ENCODE peak calls at places on chromosome 1, in nine cellular contexts. B is fibroblast of the aortic adventitia, M is astrocyte of the cerebellum, E is GM13977, D is dorsolateral prefrontal cortex, C is Caco-2, Q is neural progenitor cell, P is bronchial epithelial cell, K is NB4. I is an unnamed sample.
A peak's percentile ranks its signal among the peaks of the same experiment; 100 is the strongest.

GRCh38 chr1:155209373-155209721 is 852 bp downstream of the MTX1 start:
- DNase-seq in C (no peak), B (no peak), E (no peak), P (no peak), K (no peak), Q (peak; percentile 47), M (no peak), D (no peak), I (no peak)

GRCh38 chr1:15100369-15101111 is 53.0 kb upstream of the TMEM51 start:
- DNase-seq in E (peak; percentile 82), P (peak; percentile 53), Q (peak; percentile 76), C (peak; percentile 61), K (peak; percentile 50), B (peak; percentile 40), D (peak; percentile 65), M (peak; percentile 8), I (peak; percentile 82)

GRCh38 chr1:205319081-205320018 is 2.2 kb downstream of the NUAK2 start:
- DNase-seq in C (no peak), D (no peak), E (no peak), B (peak; percentile 89), K (peak; percentile 35), P (peak; percentile 81), Q (no peak), M (peak; percentile 56), I (no peak)

GRCh38 chr1:45035631-45036301 is 23.7 kb downstream of the UROD start:
- DNase-seq in C (no peak), B (no peak), M (no peak), K (no peak), Q (no peak), E (no peak), D (no peak), P (no peak), I (no peak)

GRCh38 chr1:183022202-183023145 is 746 bp upstream of the LAMC1 start:
- DNase-seq in P (peak; percentile 96), Q (peak; percentile 92), C (peak; percentile 74), E (peak; percentile 76), D (peak; percentile 69), M (peak; percentile 98), B (peak; percentile 99), K (peak; percentile 79), I (peak; percentile 80)

GRCh38 chr1:92439291-92439690 is 47.4 kb downstream of the GFI1 start:
- DNase-seq in K (no peak), E (no peak), D (no peak), B (no peak), P (no peak), C (no peak), M (no peak), Q (no peak), I (no peak)

GRCh38 chr1:212291505-212292134 is 6.4 kb downstream of the PPP2R5A start:
- DNase-seq in C (no peak), E (peak; percentile 58), K (peak; percentile 64), Q (peak; percentile 80), B (peak; percentile 37), M (no peak), P (peak; percentile 72), D (no peak), I (peak; percentile 50)

GRCh38 chr1:28551381-28551780 is 1.5 kb upstream of the TRNAU1AP start:
- DNase-seq in C (no peak), Q (no peak), P (no peak), B (no peak), D (no peak), E (no peak), M (no peak), K (no peak), I (no peak)

GRCh38 chr1:189774721-189775287 is 702.9 kb downstream of the BRINP3 start:
- DNase-seq in B (no peak), D (no peak), C (no peak), M (no peak), P (no peak), Q (no peak), K (no peak), E (no peak), I (no peak)

GRCh38 chr1:236009193-236009592 is 55.7 kb downstream of the NID1 start:
- DNase-seq in B (no peak), D (no peak), E (no peak), K (no peak), P (no peak), Q (no peak), C (no peak), M (no peak), I (no peak)

GRCh38 chr1:240169188-240169587 is 77.5 kb downstream of the FMN2 start:
- DNase-seq in M (peak; percentile 22), C (no peak), P (no peak), E (no peak), K (peak; percentile 18), B (peak; percentile 49), Q (peak; percentile 13), D (no peak), I (no peak)

GRCh38 chr1:2569060-2569459 is 12.9 kb downstream of the TNFRSF14 start:
- DNase-seq in P (no peak), C (no peak), D (no peak), K (no peak), E (no peak), M (no peak), Q (no peak), B (no peak), I (no peak)

GRCh38 chr1:42379794-42380616 is 587 bp upstream of the RIMKLA start:
- DNase-seq in C (peak; percentile 36), D (no peak), Q (peak; percentile 51), E (peak; percentile 38), B (peak; percentile 34), P (peak; percentile 34), K (peak; percentile 51), M (peak; percentile 11), I (peak; percentile 51)

GRCh38 chr1:1907098-1907736 is 7.8 kb upstream of the CALML6 start:
- DNase-seq in C (peak; percentile 62), E (peak; percentile 78), K (peak; percentile 50), D (no peak), Q (no peak), M (no peak), B (peak; percentile 54), P (peak; percentile 63), I (no peak)

GRCh38 chr1:225437710-225438437 is 10.0 kb upstream of the LBR start:
- DNase-seq in K (no peak), M (no peak), C (no peak), B (peak; percentile 49), Q (peak; percentile 53), P (no peak), E (no peak), D (no peak), I (no peak)
- TF ChIP-seq CTCF in K (peak; percentile 26), M (peak; percentile 73), C (peak; percentile 17), B (peak; percentile 64), Q (peak; percentile 55), P (peak; percentile 49), E (peak; percentile 30), D (peak; percentile 38), I (no peak)

GRCh38 chr1:156419863-156420208 is 50.8 kb downstream of the RHBG start:
- DNase-seq in P (no peak), M (no peak), B (no peak), Q (peak; percentile 68), E (peak; percentile 79), D (no peak), K (no peak), C (peak; percentile 49), I (peak; percentile 75)
- TF ChIP-seq CTCF in P (peak; percentile 2), M (peak; percentile 20), B (no peak), Q (peak; percentile 62), E (peak; percentile 46), D (peak; percentile 33), K (no peak), C (peak; percentile 46), I (peak; percentile 16)

GRCh38 chr1:64469977-64470669 is at the start of gene CACHD1:
- DNase-seq in K (peak; percentile 30), D (peak; percentile 69), B (peak; percentile 75), M (peak; percentile 49), C (peak; percentile 68), E (peak; percentile 81), Q (peak; percentile 92), P (peak; percentile 47), I (peak; percentile 78)
- TF ChIP-seq CTCF in K (no peak), D (peak; percentile 58), B (peak; percentile 52), M (peak; percentile 34), C (no peak), E (no peak), Q (peak; percentile 18), P (peak; percentile 47), I (no peak)

GRCh38 chr1:32350785-32351076 is 11.6 kb downstream of the FAM229A start:
- DNase-seq in P (no peak), K (no peak), B (no peak), E (no peak), C (no peak), Q (no peak), M (no peak), D (no peak), I (no peak)

GRCh38 chr1:32353431-32353830 is 8.9 kb downstream of the FAM229A start:
- DNase-seq in Q (no peak), C (no peak), B (no peak), D (no peak), K (no peak), P (no peak), E (no peak), M (no peak), I (no peak)

GRCh38 chr1:32352831-32353383 is 9.4 kb downstream of the FAM229A start:
- DNase-seq in Q (no peak), M (no peak), B (peak; percentile 23), E (no peak), C (no peak), P (no peak), D (no peak), K (no peak), I (no peak)

GRCh38 chr1:32351077-32351858 is 11.0 kb downstream of the FAM229A start:
- DNase-seq in E (peak; percentile 99), P (peak; percentile 66), C (peak; percentile 93), M (peak; percentile 80), K (peak; percentile 91), B (peak; percentile 88), Q (peak; percentile 100), D (peak; percentile 92), I (peak; percentile 99)

DNA sequence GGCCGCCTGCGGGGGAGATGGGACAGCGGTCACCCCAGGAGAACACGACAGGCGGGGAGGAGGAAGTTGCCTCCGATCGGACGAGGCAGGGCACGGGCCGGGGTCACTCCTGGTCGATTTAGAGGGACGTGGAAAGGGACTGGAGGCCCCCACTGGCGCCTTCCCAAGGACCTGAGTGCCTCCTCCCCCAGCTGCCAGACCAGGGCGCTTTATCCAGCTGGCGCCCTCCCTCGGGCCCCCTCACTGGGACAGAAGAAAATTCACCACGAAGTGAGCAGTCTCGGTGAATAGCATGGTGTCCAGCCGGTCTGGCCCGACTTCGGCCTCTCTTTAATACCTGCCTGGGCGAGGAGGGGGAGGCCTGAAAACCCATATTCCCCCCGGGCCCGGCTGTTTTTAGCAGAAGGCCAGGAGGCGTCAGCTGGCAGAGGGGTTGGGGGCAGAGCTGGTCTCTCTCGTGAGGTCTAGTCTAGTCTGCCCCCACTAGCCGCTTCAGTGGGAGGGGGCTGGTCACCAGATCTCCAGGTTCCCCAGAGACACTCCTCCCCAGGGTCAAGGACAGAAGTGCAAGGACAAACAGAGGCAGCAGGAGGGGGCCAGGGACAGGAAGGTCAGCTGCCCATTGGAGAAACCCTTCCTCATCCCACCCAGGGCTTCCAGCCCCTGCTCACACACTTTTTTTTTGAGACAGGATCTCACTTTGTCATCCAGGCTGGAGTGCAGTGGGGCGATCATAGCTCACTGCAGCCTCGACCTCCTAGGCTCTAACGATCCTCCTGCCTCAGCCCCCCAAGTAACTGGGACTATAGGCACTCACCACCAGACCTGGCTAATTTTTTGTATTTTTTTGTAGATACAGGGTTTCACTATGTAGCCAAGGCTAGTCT is 10.2 kb downstream of the FAM229A start:
- DNase-seq in E (no peak), Q (peak; percentile 74), B (peak; percentile 32), K (peak; percentile 52), P (no peak), D (peak; percentile 67), M (no peak), C (no peak), I (no peak)
- TF ChIP-seq CTCF in E (no peak), Q (no peak), B (no peak), K (no peak), P (no peak), D (no peak), M (no peak), C (no peak), I (no peak)